ENCODE peak calls at places on chromosomes 1 and 21, in nine cellular contexts. Y, O, A, H, M, G, E, F and L are unnamed samples.

GRCh38 chr21:28943631-28944030 is 49.0 kb downstream of the LTN1 start:
- DNase-seq in Y (no peak), O (peak; percentile 73), A (no peak), H (peak; percentile 64), M (no peak), G (no peak), E (no peak), F (no peak), L (no peak)

GRCh38 chr1:161200992-161201827 is 957 bp upstream of the NDUFS2 start:
- DNase-seq in Y (no peak), O (peak; percentile 97), A (no peak), H (peak; percentile 88), M (peak; percentile 49), G (no peak), E (peak; percentile 52), F (no peak), L (peak; percentile 22)

GRCh38 chr1:50350421-50350820 is 72.8 kb downstream of the DMRTA2 start:
- DNase-seq in Y (no peak), O (no peak), A (no peak), H (no peak), M (no peak), G (no peak), E (no peak), F (no peak), L (no peak)

GRCh38 chr21:39155578-39155977 is 27.7 kb downstream of the PSMG1 start:
- DNase-seq in Y (no peak), O (no peak), A (no peak), H (no peak), M (no peak), G (no peak), E (no peak), F (no peak), L (no peak)

GRCh38 chr1:14661220-14661619 is 62.7 kb downstream of the KAZN start:
- DNase-seq in Y (no peak), O (peak; percentile 27), A (no peak), H (peak; percentile 61), M (no peak), G (no peak), E (no peak), F (no peak), L (no peak)

GRCh38 chr1:171180671-171181070 is 4.4 kb upstream of the FMO2 start:
- DNase-seq in Y (no peak), O (no peak), A (no peak), H (no peak), M (no peak), G (no peak), E (no peak), F (no peak), L (no peak)

GRCh38 chr1:171438441-171438840 is 46.9 kb upstream of the PRRC2C start:
- DNase-seq in Y (no peak), O (peak; percentile 99), A (no peak), H (peak; percentile 99), M (peak; percentile 65), G (no peak), E (peak; percentile 32), F (no peak), L (no peak)

GRCh38 chr1:36864182-36865079 is 169.9 kb downstream of the GRIK3 start:
- DNase-seq in Y (peak; percentile 13), O (no peak), A (no peak), H (no peak), M (no peak), G (no peak), E (no peak), F (peak; percentile 49), L (peak; percentile 54)

GRCh38 chr1:200033511-200034261 is 6.2 kb downstream of the NR5A2 start:
- DNase-seq in Y (peak; percentile 60), O (no peak), A (no peak), H (peak; percentile 62), M (no peak), G (no peak), E (no peak), F (no peak), L (no peak)

GRCh38 chr1:196649990-196650389 is 1.9 kb upstream of the CFH start:
- DNase-seq in Y (no peak), O (no peak), A (no peak), H (no peak), M (no peak), G (no peak), E (no peak), F (no peak), L (no peak)

GRCh38 chr1:156379420-156380165 is 10.6 kb downstream of the RHBG start:
- DNase-seq in Y (no peak), O (no peak), A (no peak), H (peak; percentile 12), M (no peak), G (no peak), E (no peak), F (no peak), L (no peak)

GRCh38 chr1:156382561-156382960 is 13.6 kb downstream of the RHBG start:
- DNase-seq in Y (no peak), O (no peak), A (no peak), H (no peak), M (no peak), G (no peak), E (no peak), F (no peak), L (no peak)

GRCh38 chr1:156376146-156376545 is 7.1 kb downstream of the RHBG start:
- DNase-seq in Y (no peak), O (peak; percentile 64), A (no peak), H (peak; percentile 40), M (no peak), G (no peak), E (no peak), F (no peak), L (no peak)

GRCh38 chr1:156376958-156377919 is 8.2 kb downstream of the RHBG start:
- DNase-seq in Y (no peak), O (no peak), A (peak; percentile 52), H (no peak), M (no peak), G (no peak), E (no peak), F (no peak), L (no peak)

GRCh38 chr1:156378557-156378956 is 9.5 kb downstream of the RHBG start:
- DNase-seq in Y (no peak), O (no peak), A (peak; percentile 36), H (no peak), M (no peak), G (no peak), E (no peak), F (no peak), L (no peak)
- TF ChIP-seq CTCF in Y (no peak), O (no peak), A (no peak), H (no peak), M (no peak), G (no peak), E (no peak), F (no peak), L (no peak)

GRCh38 chr1:231422798-231423309 is 767 bp upstream of the EGLN1 start:
- DNase-seq in Y (no peak), O (no peak), A (no peak), H (no peak), M (no peak), G (no peak), E (no peak), F (no peak), L (no peak)

GRCh38 chr1:231421616-231421970 is 494 bp downstream of the EGLN1 start:
- DNase-seq in Y (peak; percentile 50), O (no peak), A (no peak), H (no peak), M (no peak), G (peak; percentile 76), E (no peak), F (peak; percentile 28), L (peak; percentile 30)

GRCh38 chr1:231420959-231421615 is 1.0 kb downstream of the EGLN1 start:
- DNase-seq in Y (peak; percentile 68), O (peak; percentile 39), A (peak; percentile 77), H (peak; percentile 54), M (peak; percentile 56), G (peak; percentile 73), E (peak; percentile 34), F (peak; percentile 20), L (peak; percentile 34)

GRCh38 chr1:231423648-231424047 is 1.6 kb upstream of the EGLN1 start:
- DNase-seq in Y (no peak), O (no peak), A (no peak), H (no peak), M (no peak), G (no peak), E (no peak), F (no peak), L (no peak)

GRCh38 chr1:231421971-231422797 is at the start of gene EGLN1:
- DNase-seq in Y (peak; percentile 86), O (peak; percentile 85), A (peak; percentile 95), H (peak; percentile 84), M (peak; percentile 88), G (peak; percentile 91), E (peak; percentile 84), F (peak; percentile 92), L (peak; percentile 93)
- TF ChIP-seq CTCF in Y (no peak), O (no peak), A (peak; percentile 26), H (peak; percentile 20), M (no peak), G (peak; percentile 36), E (peak; percentile 9), F (peak; percentile 59), L (peak; percentile 54)

GRCh38 chr1:154819628-154820590 is 50.2 kb downstream of the KCNN3 start:
- DNase-seq in Y (no peak), O (peak; percentile 6), A (peak; percentile 38), H (no peak), M (no peak), G (no peak), E (no peak), F (peak; percentile 55), L (peak; percentile 66)
- TF ChIP-seq CTCF in Y (no peak), O (peak; percentile 44), A (peak; percentile 32), H (peak; percentile 55), M (peak; percentile 42), G (peak; percentile 68), E (no peak), F (no peak), L (peak; percentile 13)

GRCh38 chr1:19372602-19373001 is 60.5 kb downstream of the SLC66A1 start:
- DNase-seq in Y (no peak), O (peak; percentile 69), A (no peak), H (no peak), M (no peak), G (no peak), E (no peak), F (no peak), L (no peak)

GRCh38 chr1:19374926-19375325 is 62.8 kb downstream of the SLC66A1 start:
- DNase-seq in Y (no peak), O (no peak), A (no peak), H (no peak), M (no peak), G (no peak), E (no peak), F (no peak), L (no peak)

GRCh38 chr1:19373206-19374126 is 61.3 kb downstream of the SLC66A1 start:
- DNase-seq in Y (no peak), O (peak; percentile 80), A (no peak), H (peak; percentile 70), M (no peak), G (no peak), E (no peak), F (no peak), L (no peak)

GRCh38 chr1:19375621-19376020 is 63.5 kb downstream of the SLC66A1 start:
- DNase-seq in Y (no peak), O (no peak), A (no peak), H (no peak), M (no peak), G (no peak), E (no peak), F (no peak), L (no peak)

DNA sequence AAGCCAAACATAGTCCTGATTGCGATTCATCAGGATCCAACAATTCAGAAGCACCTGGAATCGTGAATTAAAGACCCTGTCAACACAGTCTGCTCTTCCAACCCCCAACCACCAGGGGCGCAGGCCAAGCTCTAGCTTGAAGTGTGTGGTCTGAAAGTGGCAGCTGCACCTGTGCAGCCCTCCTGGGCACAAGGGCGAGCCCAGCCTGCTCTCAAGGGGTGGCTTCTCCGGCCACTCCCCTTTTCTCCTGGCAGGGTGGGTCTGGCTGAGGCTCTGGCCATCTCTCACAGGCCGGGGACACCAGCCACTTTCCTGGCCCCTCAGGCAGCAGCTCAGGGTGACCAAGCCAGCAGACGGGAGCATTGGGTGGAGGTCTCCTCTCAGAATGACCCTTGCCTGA is 62.3 kb downstream of the SLC66A1 start:
- DNase-seq in Y (no peak), O (no peak), A (no peak), H (no peak), M (no peak), G (no peak), E (no peak), F (peak; percentile 53), L (peak; percentile 54)
- TF ChIP-seq CTCF in Y (no peak), O (peak; percentile 40), A (peak; percentile 19), H (peak; percentile 20), M (peak; percentile 25), G (peak; percentile 74), E (no peak), F (peak; percentile 31), L (peak; percentile 10)